ENCODE peak calls at places on chromosomes 6 and 20, in seven cellular contexts. One of them, this sample, is unnamed.

GRCh38 chr6:161578478-161578877 is 304.6 kb upstream of the AGPAT4 start:
- DNase-seq in stimulated activated CD4-positive, alpha-beta T cell treated with anti-CD3 and anti-CD28 coated beads, Interleukin-2, amount 100 ng/mL, for 48 hours: no peak
- DNase-seq in endothelial cell: no peak
- DNase-seq in Ammon's horn: no peak
- DNase-seq in ovary: no peak
- DNase-seq in cardiac muscle cell: no peak
- DNase-seq in activated T-helper 1 cell treated with anti-CD3 and anti-CD28 coated beads, Interleukin-12 subunit alpha, Interleukin-12 subunit beta, Interleukin-2, Interleukin-4 antibody, amounts not matched to agents 30 ng/mL and 10 ng/mL and 1 ng/mL, durations not matched to agents 14 hours and 24 hours and 36 hours: no peak
- DNase-seq in this sample: no peak

GRCh38 chr6:42228305-42228704 is 10.6 kb upstream of the MRPS10 start:
- DNase-seq in endothelial cell: no peak
- DNase-seq in activated T-helper 1 cell treated with anti-CD3 and anti-CD28 coated beads, Interleukin-12 subunit alpha, Interleukin-12 subunit beta, Interleukin-2, Interleukin-4 antibody, amounts not matched to agents 30 ng/mL and 10 ng/mL and 1 ng/mL, durations not matched to agents 14 hours and 24 hours and 36 hours: no peak
- DNase-seq in Ammon's horn: no peak
- DNase-seq in ovary: no peak
- DNase-seq in stimulated activated CD4-positive, alpha-beta T cell treated with anti-CD3 and anti-CD28 coated beads, Interleukin-2, amount 100 ng/mL, for 48 hours: no peak
- DNase-seq in cardiac muscle cell: no peak
- DNase-seq in this sample: no peak

GRCh38 chr6:121435444-121436069 is at the start of gene GJA1:
- DNase-seq in activated T-helper 1 cell treated with anti-CD3 and anti-CD28 coated beads, Interleukin-12 subunit alpha, Interleukin-12 subunit beta, Interleukin-2, Interleukin-4 antibody, amounts not matched to agents 30 ng/mL and 10 ng/mL and 1 ng/mL, durations not matched to agents 14 hours and 24 hours and 36 hours: no peak
- DNase-seq in endothelial cell: peak
- DNase-seq in ovary: no peak
- DNase-seq in cardiac muscle cell: peak
- DNase-seq in stimulated activated CD4-positive, alpha-beta T cell treated with anti-CD3 and anti-CD28 coated beads, Interleukin-2, amount 100 ng/mL, for 48 hours: no peak
- DNase-seq in Ammon's horn: peak
- DNase-seq in this sample: peak

GRCh38 chr6:138418118-138418742 is 14.2 kb downstream of the HEBP2 start:
- DNase-seq in Ammon's horn: no peak
- DNase-seq in ovary: no peak
- DNase-seq in activated T-helper 1 cell treated with anti-CD3 and anti-CD28 coated beads, Interleukin-12 subunit alpha, Interleukin-12 subunit beta, Interleukin-2, Interleukin-4 antibody, amounts not matched to agents 30 ng/mL and 10 ng/mL and 1 ng/mL, durations not matched to agents 14 hours and 24 hours and 36 hours: no peak
- DNase-seq in endothelial cell: no peak
- DNase-seq in stimulated activated CD4-positive, alpha-beta T cell treated with anti-CD3 and anti-CD28 coated beads, Interleukin-2, amount 100 ng/mL, for 48 hours: no peak
- DNase-seq in cardiac muscle cell: no peak
- DNase-seq in this sample: no peak

GRCh38 chr6:141658721-141659120 is 474.0 kb upstream of the GJE1 start:
- DNase-seq in Ammon's horn: no peak
- DNase-seq in activated T-helper 1 cell treated with anti-CD3 and anti-CD28 coated beads, Interleukin-12 subunit alpha, Interleukin-12 subunit beta, Interleukin-2, Interleukin-4 antibody, amounts not matched to agents 30 ng/mL and 10 ng/mL and 1 ng/mL, durations not matched to agents 14 hours and 24 hours and 36 hours: no peak
- DNase-seq in cardiac muscle cell: no peak
- DNase-seq in ovary: no peak
- DNase-seq in stimulated activated CD4-positive, alpha-beta T cell treated with anti-CD3 and anti-CD28 coated beads, Interleukin-2, amount 100 ng/mL, for 48 hours: no peak
- DNase-seq in endothelial cell: no peak
- DNase-seq in this sample: no peak

GRCh38 chr6:28488916-28489365 is 26.7 kb downstream of the GPX6 start:
- DNase-seq in stimulated activated CD4-positive, alpha-beta T cell treated with anti-CD3 and anti-CD28 coated beads, Interleukin-2, amount 100 ng/mL, for 48 hours: peak
- DNase-seq in ovary: peak
- DNase-seq in activated T-helper 1 cell treated with anti-CD3 and anti-CD28 coated beads, Interleukin-12 subunit alpha, Interleukin-12 subunit beta, Interleukin-2, Interleukin-4 antibody, amounts not matched to agents 30 ng/mL and 10 ng/mL and 1 ng/mL, durations not matched to agents 14 hours and 24 hours and 36 hours: no peak
- DNase-seq in cardiac muscle cell: peak
- DNase-seq in endothelial cell: peak
- DNase-seq in Ammon's horn: peak
- DNase-seq in this sample: peak

GRCh38 chr6:4670295-4670694 is 105.9 kb upstream of the CDYL start:
- DNase-seq in stimulated activated CD4-positive, alpha-beta T cell treated with anti-CD3 and anti-CD28 coated beads, Interleukin-2, amount 100 ng/mL, for 48 hours: no peak
- DNase-seq in cardiac muscle cell: no peak
- DNase-seq in ovary: no peak
- DNase-seq in endothelial cell: no peak
- DNase-seq in activated T-helper 1 cell treated with anti-CD3 and anti-CD28 coated beads, Interleukin-12 subunit alpha, Interleukin-12 subunit beta, Interleukin-2, Interleukin-4 antibody, amounts not matched to agents 30 ng/mL and 10 ng/mL and 1 ng/mL, durations not matched to agents 14 hours and 24 hours and 36 hours: no peak
- DNase-seq in Ammon's horn: no peak
- DNase-seq in this sample: no peak

GRCh38 chr6:98985391-98985790 is 37.6 kb upstream of the FBXL4 start:
- DNase-seq in activated T-helper 1 cell treated with anti-CD3 and anti-CD28 coated beads, Interleukin-12 subunit alpha, Interleukin-12 subunit beta, Interleukin-2, Interleukin-4 antibody, amounts not matched to agents 30 ng/mL and 10 ng/mL and 1 ng/mL, durations not matched to agents 14 hours and 24 hours and 36 hours: no peak
- DNase-seq in Ammon's horn: no peak
- DNase-seq in ovary: no peak
- DNase-seq in stimulated activated CD4-positive, alpha-beta T cell treated with anti-CD3 and anti-CD28 coated beads, Interleukin-2, amount 100 ng/mL, for 48 hours: no peak
- DNase-seq in cardiac muscle cell: no peak
- DNase-seq in endothelial cell: no peak
- DNase-seq in this sample: no peak

GRCh38 chr6:113924199-113924791 is 46.7 kb downstream of the HDAC2 start:
- DNase-seq in ovary: no peak
- DNase-seq in Ammon's horn: no peak
- DNase-seq in activated T-helper 1 cell treated with anti-CD3 and anti-CD28 coated beads, Interleukin-12 subunit alpha, Interleukin-12 subunit beta, Interleukin-2, Interleukin-4 antibody, amounts not matched to agents 30 ng/mL and 10 ng/mL and 1 ng/mL, durations not matched to agents 14 hours and 24 hours and 36 hours: no peak
- DNase-seq in stimulated activated CD4-positive, alpha-beta T cell treated with anti-CD3 and anti-CD28 coated beads, Interleukin-2, amount 100 ng/mL, for 48 hours: no peak
- DNase-seq in endothelial cell: no peak
- DNase-seq in cardiac muscle cell: no peak
- DNase-seq in this sample: no peak

GRCh38 chr20:44185574-44185973 is 1.4 kb downstream of the JPH2 start:
- DNase-seq in activated T-helper 1 cell treated with anti-CD3 and anti-CD28 coated beads, Interleukin-12 subunit alpha, Interleukin-12 subunit beta, Interleukin-2, Interleukin-4 antibody, amounts not matched to agents 30 ng/mL and 10 ng/mL and 1 ng/mL, durations not matched to agents 14 hours and 24 hours and 36 hours: no peak
- DNase-seq in Ammon's horn: no peak
- DNase-seq in cardiac muscle cell: no peak
- DNase-seq in endothelial cell: no peak
- DNase-seq in stimulated activated CD4-positive, alpha-beta T cell treated with anti-CD3 and anti-CD28 coated beads, Interleukin-2, amount 100 ng/mL, for 48 hours: no peak
- DNase-seq in ovary: no peak
- DNase-seq in this sample: no peak

This sample was measured in GDM1.